ENCODE peak calls at places on chromosomes 16 and 17, in eight cellular contexts. B, N, U, V, P, A, L and R are unnamed samples.
A peak's percentile ranks its signal among the peaks of the same experiment; 100 is the strongest.

GRCh38 chr17:81991684-81992513 is 14.5 kb downstream of the ASPSCR1 start:
- DNase-seq in B (no peak), N (no peak), L (no peak), A (peak; percentile 53), V (peak; percentile 41), P (peak; percentile 79), U (peak; percentile 59), R (no peak)

GRCh38 chr17:5209396-5209795 is 17.7 kb upstream of the ZNF594 start:
- DNase-seq in N (no peak), P (no peak), A (no peak), V (no peak), B (no peak), U (no peak), L (no peak), R (no peak)

GRCh38 chr17:28466001-28466400 is 7.4 kb upstream of the SLC13A2 start:
- DNase-seq in L (no peak), U (no peak), V (no peak), B (no peak), A (no peak), P (no peak), N (no peak), R (no peak)

GRCh38 chr16:85631802-85632393 is 18.8 kb downstream of the GSE1 start:
- DNase-seq in L (no peak), V (no peak), B (no peak), N (no peak), U (no peak), P (no peak), A (no peak), R (no peak)

GRCh38 chr16:23060458-23061320 is 88.6 kb downstream of the USP31 start:
- DNase-seq in U (peak; percentile 88), V (peak; percentile 21), P (peak; percentile 73), L (no peak), B (peak; percentile 40), N (peak; percentile 73), A (peak; percentile 44), R (peak; percentile 45)

GRCh38 chr17:17587614-17588336 is 3.7 kb downstream of the PEMT start:
- DNase-seq in A (no peak), P (no peak), L (no peak), B (no peak), N (no peak), V (no peak), U (no peak), R (no peak)

GRCh38 chr16:30121741-30122620 is 1.0 kb downstream of the MAPK3 start:
- DNase-seq in U (peak; percentile 46), A (no peak), B (no peak), N (no peak), L (no peak), V (no peak), P (peak; percentile 45), R (no peak)

GRCh38 chr17:17055286-17056166 is 13.3 kb downstream of the MPRIP start:
- DNase-seq in P (no peak), U (no peak), L (no peak), B (no peak), A (no peak), V (no peak), N (no peak), R (no peak)

GRCh38 chr17:63138713-63139112 is 172.7 kb downstream of the TANC2 start:
- DNase-seq in L (no peak), V (no peak), P (no peak), B (no peak), N (no peak), U (no peak), A (no peak), R (no peak)